ENCODE peak calls at places on chromosome 16, in five cellular contexts. Q is HCT116, E is K562, Z is GM12878, L is HepG2. U is an unnamed sample.

GRCh38 chr16:57590654-57591085 is 37.8 kb upstream of the ADGRG1 start:
- DNase-seq in Z (no peak), L (peak), E (no peak), Q (peak), U (no peak)

GRCh38 chr16:89549007-89549700 is 11.3 kb upstream of the RPL13 start:
- DNase-seq in Z (no peak), L (no peak), Q (no peak), E (no peak), U (no peak)

GRCh38 chr16:56257260-56257659 is 66.0 kb downstream of the GNAO1 start:
- DNase-seq in L (no peak), E (no peak), Z (no peak), Q (no peak), U (peak)

GRCh38 chr16:80580109-80580832 is 39.5 kb downstream of the DYNLRB2 start:
- DNase-seq in Z (peak), Q (no peak), L (no peak), E (no peak), U (no peak)

GRCh38 chr16:15970202-15970601 is 20.8 kb downstream of the ABCC1 start:
- DNase-seq in L (peak), Q (no peak), E (peak), Z (no peak), U (no peak)

GRCh38 chr16:87681990-87682570 is 79.8 kb downstream of the JPH3 start:
- DNase-seq in L (peak), E (peak), Z (no peak), Q (peak), U (no peak)

GRCh38 chr16:83928341-83929055 is 24.5 kb upstream of the OSGIN1 start:
- DNase-seq in Z (no peak), Q (no peak), E (no peak), L (peak), U (no peak)

GRCh38 chr16:8798174-8798527 is 512 bp downstream of the PMM2 start:
- DNase-seq in E (peak), Q (peak), Z (no peak), L (peak), U (peak)

GRCh38 chr16:46801428-46802049 is 29.4 kb downstream of the C16orf87 start:
- DNase-seq in L (peak), Z (no peak), Q (no peak), E (no peak), U (peak)

GRCh38 chr16:89393731-89394406 is 96.5 kb downstream of the ANKRD11 start:
- DNase-seq in Q (no peak), E (no peak), L (peak), Z (no peak), U (no peak)

GRCh38 chr16:75111514-75112280 is 4.9 kb downstream of the LDHD start:
- DNase-seq in L (no peak), Z (no peak), E (no peak), Q (no peak), U (no peak)

GRCh38 chr16:55248494-55248893 is 75.5 kb upstream of the IRX6 start:
- DNase-seq in L (no peak), Z (no peak), Q (no peak), E (no peak), U (no peak)

GRCh38 chr16:2664522-2665096 is 17.7 kb upstream of the KCTD5 start:
- DNase-seq in L (no peak), E (no peak), Q (no peak), Z (no peak), U (no peak)

GRCh38 chr16:85612191-85612800 is 826 bp upstream of the GSE1 start:
- DNase-seq in Q (peak), Z (no peak), L (peak), E (peak), U (peak)

GRCh38 chr16:89779231-89779912 is 37.1 kb downstream of the FANCA start:
- DNase-seq in Q (no peak), E (no peak), Z (no peak), L (no peak), U (peak)

GRCh38 chr16:11374255-11374654 is 29.0 kb downstream of the RMI2 start:
- DNase-seq in E (no peak), Z (no peak), L (no peak), Q (no peak), U (no peak)

GRCh38 chr16:70565053-70565452 is 41.4 kb downstream of the SF3B3 start:
- DNase-seq in Z (no peak), E (no peak), L (no peak), Q (no peak), U (no peak)

GRCh38 chr16:5851583-5851982 is 754.0 kb upstream of the EEF2KMT start:
- DNase-seq in Q (no peak), Z (no peak), L (no peak), E (no peak), U (no peak)

GRCh38 chr16:84356591-84357116 is 11.7 kb upstream of the ATP2C2 start:
- DNase-seq in Z (no peak), L (peak), E (no peak), Q (no peak), U (no peak)

GRCh38 chr16:85010931-85011845 is at the start of gene ZDHHC7:
- DNase-seq in Z (peak), E (peak), Q (peak), L (peak), U (peak)

GRCh38 chr16:27049117-27049516 is 17.6 kb upstream of the C16orf82 start:
- DNase-seq in Q (no peak), E (no peak), L (no peak), Z (no peak), U (no peak)

GRCh38 chr16:85586360-85587145 is 26.6 kb upstream of the GSE1 start:
- DNase-seq in L (no peak), E (no peak), Z (no peak), Q (no peak), U (peak)

GRCh38 chr16:83402969-83403368 is 404.8 kb upstream of the HSBP1 start:
- DNase-seq in Q (no peak), L (no peak), Z (no peak), E (no peak), U (no peak)

GRCh38 chr16:2699791-2700600 is 17.7 kb downstream of the KCTD5 start:
- DNase-seq in Q (no peak), Z (no peak), L (no peak), E (no peak), U (no peak)

GRCh38 chr16:89708481-89708931 is 7.0 kb upstream of the SPATA2L start:
- DNase-seq in E (no peak), L (no peak), Z (no peak), Q (no peak), U (no peak)

GRCh38 chr16:66927012-66927436 is 1.7 kb upstream of the RRAD start:
- DNase-seq in Q (no peak), L (peak), Z (no peak), E (no peak), U (no peak)

GRCh38 chr16:17228048-17228707 is 242.6 kb downstream of the XYLT1 start:
- DNase-seq in Q (no peak), L (no peak), E (peak), Z (no peak), U (no peak)

GRCh38 chr16:80084614-80085013 is 456.2 kb upstream of the DYNLRB2 start:
- DNase-seq in E (peak), Q (no peak), Z (no peak), L (peak), U (no peak)

GRCh38 chr16:27253526-27253930 is 15.0 kb downstream of the NSMCE1 start:
- DNase-seq in E (peak), Q (peak), Z (no peak), L (no peak), U (no peak)

GRCh38 chr16:72865258-72865657 is 182.7 kb downstream of the ZFHX3 start:
- DNase-seq in Q (no peak), L (no peak), Z (no peak), E (no peak), U (no peak)

GRCh38 chr16:16073884-16074781 is 124.7 kb downstream of the ABCC1 start:
- DNase-seq in L (peak), Z (no peak), E (peak), Q (no peak), U (no peak)

GRCh38 chr16:20902426-20902825 is 1.9 kb downstream of the LYRM1 start:
- DNase-seq in Z (no peak), Q (no peak), L (no peak), E (no peak), U (no peak)
- H3K4me3 ChIP-seq in Z (peak), Q (no peak), L (no peak), E (no peak), U (no peak)

GRCh38 chr16:49674990-49675389 is 180.9 kb downstream of the ZNF423 start:
- DNase-seq in E (no peak), Z (no peak), L (no peak), Q (no peak), U (no peak)
- TF ChIP-seq ZBTB33 in E (no peak), Z (no peak), L (no peak), Q (no peak), U (no peak)

DNA sequence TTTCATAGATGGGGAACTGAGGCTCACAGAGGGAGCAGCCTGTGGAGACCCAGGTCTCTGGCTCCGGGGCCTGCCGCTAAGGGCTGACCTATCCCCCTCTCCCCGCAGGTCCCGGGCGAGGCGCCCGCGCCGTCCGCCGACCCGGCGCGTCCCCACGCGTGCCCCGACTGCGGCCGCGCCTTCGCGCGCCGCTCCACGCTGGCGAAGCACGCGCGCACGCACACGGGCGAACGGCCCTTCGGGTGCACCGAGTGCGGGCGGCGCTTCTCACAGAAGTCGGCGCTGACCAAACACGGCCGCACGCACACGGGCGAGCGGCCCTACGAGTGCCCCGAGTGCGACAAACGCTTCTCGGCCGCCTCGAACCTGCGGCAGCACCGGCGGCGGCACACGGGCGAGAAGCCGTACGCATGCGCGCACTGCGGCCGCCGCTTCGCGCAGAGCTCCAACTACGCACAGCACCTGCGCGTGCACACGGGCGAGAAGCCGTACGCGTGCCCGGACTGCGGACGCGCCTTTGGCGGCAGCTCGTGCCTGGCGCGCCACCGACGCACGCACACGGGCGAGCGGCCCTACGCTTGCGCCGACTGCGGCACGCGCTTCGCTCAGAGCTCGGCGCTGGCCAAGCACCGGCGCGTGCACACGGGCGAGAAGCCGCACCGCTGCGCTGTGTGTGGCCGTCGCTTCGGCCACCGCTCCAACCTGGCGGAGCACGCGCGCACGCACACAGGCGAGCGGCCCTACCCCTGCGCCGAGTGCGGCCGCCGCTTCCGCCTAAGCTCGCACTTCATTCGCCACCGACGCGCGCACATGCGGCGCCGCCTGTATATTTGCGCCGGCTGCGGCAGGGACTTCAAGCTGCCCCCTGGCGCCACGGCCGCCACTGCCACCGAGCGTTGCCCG is 10.3 kb downstream of the ZNF771 start:
- DNase-seq in Z (peak), Q (peak), L (no peak), E (no peak), U (peak)
- H3K4me3 ChIP-seq in Z (peak), Q (peak), L (no peak), E (no peak), U (peak)

GRCh38 chr16:49588061-49588460 is 214.5 kb downstream of the C16orf78 start:
- DNase-seq in Z (no peak), E (no peak), L (no peak), Q (no peak), U (no peak)

GRCh38 chr16:49592507-49593422 is 219.2 kb downstream of the C16orf78 start:
- DNase-seq in L (peak), Z (no peak), Q (peak), E (peak), U (peak)

GRCh38 chr16:49589721-49590120 is 216.1 kb downstream of the C16orf78 start:
- DNase-seq in E (no peak), Q (no peak), Z (no peak), L (no peak), U (no peak)

GRCh38 chr16:49588729-49589384 is 215.3 kb downstream of the C16orf78 start:
- DNase-seq in E (peak), L (no peak), Q (no peak), Z (no peak), U (no peak)

GRCh38 chr16:49590166-49590871 is 216.7 kb downstream of the C16orf78 start:
- DNase-seq in Z (no peak), L (no peak), E (no peak), Q (no peak), U (no peak)
- TF ChIP-seq ZBTB33 in Z (no peak), L (no peak), E (no peak), Q (no peak), U (no peak)

GRCh38 chr16:22945361-22945760 is 131.4 kb downstream of the HS3ST2 start:
- DNase-seq in Q (no peak), L (no peak), E (no peak), Z (no peak), U (no peak)

GRCh38 chr16:22942812-22943211 is 128.8 kb downstream of the HS3ST2 start:
- DNase-seq in Z (no peak), Q (no peak), E (no peak), L (no peak), U (no peak)

GRCh38 chr16:22948058-22948602 is 134.2 kb downstream of the HS3ST2 start:
- DNase-seq in L (no peak), Z (no peak), E (no peak), Q (no peak), U (no peak)

GRCh38 chr16:22946433-22946832 is 132.5 kb downstream of the HS3ST2 start:
- DNase-seq in L (no peak), Z (no peak), Q (no peak), E (no peak), U (no peak)

GRCh38 chr16:22948603-22949368 is 134.8 kb downstream of the HS3ST2 start:
- DNase-seq in E (peak), Z (peak), Q (peak), L (peak), U (peak)
- H3K4me3 ChIP-seq in E (no peak), Z (no peak), Q (no peak), L (no peak), U (no peak)

DNA sequence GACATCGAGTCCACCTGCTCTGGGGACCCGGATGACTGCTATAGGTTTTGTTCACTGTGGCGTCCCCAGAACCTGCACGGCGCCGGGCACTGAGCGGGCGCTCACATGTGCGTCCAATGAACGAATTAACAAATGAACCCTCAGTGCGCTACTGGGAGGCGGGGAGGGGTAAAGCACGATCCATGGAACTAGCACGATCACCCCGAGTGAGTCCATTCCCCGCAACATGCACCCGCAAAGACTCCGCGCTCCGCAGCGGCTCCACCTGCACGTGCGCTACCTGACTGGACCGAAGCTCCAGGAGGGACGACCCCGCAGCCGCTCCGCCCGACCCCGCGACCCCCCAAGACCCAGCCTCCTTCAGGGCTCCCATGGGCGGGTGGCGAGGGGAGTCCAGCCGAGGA is 491 bp downstream of the TRAP1 start:
- DNase-seq in Q (no peak), Z (no peak), E (peak), L (no peak), U (peak)
- TF ChIP-seq ZBTB33 in Q (no peak), Z (no peak), E (no peak), L (no peak), U (no peak)

GRCh38 chr16:1153480-1154160 is 714 bp downstream of the CACNA1H start:
- DNase-seq in E (no peak), L (no peak), Z (no peak), Q (no peak), U (no peak)
- H3K4me3 ChIP-seq in E (no peak), L (no peak), Z (no peak), Q (peak), U (no peak)

GRCh38 chr16:23901178-23902131 is 65.7 kb downstream of the PRKCB start:
- DNase-seq in L (no peak), E (peak), Q (no peak), Z (no peak), U (no peak)
- TF ChIP-seq ZBTB33 in L (no peak), E (no peak), Q (no peak), Z (no peak), U (no peak)

U was measured in SK-N-SH.